ENCODE peak calls at places on chromosomes 1 and 21, in eight cellular contexts. T is tibial artery, Y is tibial nerve, I is HS-5, W is posterior cingulate gyrus, V is Daoy, P is caudate nucleus, L is NCI-H1694. A is an unnamed sample.

GRCh38 chr1:30218438-30218837 is 504.9 kb downstream of the MATN1 start:
- DNase-seq in I (no peak), L (no peak), P (no peak), V (no peak), Y (no peak), T (no peak), W (no peak), A (no peak)

GRCh38 chr1:179369751-179370341 is 4.1 kb downstream of the AXDND1 start:
- DNase-seq in W (no peak), T (no peak), L (peak), V (peak), P (no peak), Y (peak), I (peak), A (no peak)

GRCh38 chr1:156291226-156292061 is 4.0 kb downstream of the GLMP start:
- DNase-seq in I (no peak), L (no peak), P (peak), Y (peak), W (peak), T (peak), V (peak), A (peak)

GRCh38 chr1:189851806-189852367 is 625.8 kb downstream of the BRINP3 start:
- DNase-seq in Y (no peak), T (no peak), P (no peak), V (peak), L (no peak), I (no peak), W (no peak), A (no peak)

GRCh38 chr1:154386643-154387352 is 18.3 kb upstream of the IL6R start:
- DNase-seq in Y (no peak), T (no peak), P (no peak), W (no peak), I (no peak), L (no peak), V (peak), A (no peak)

GRCh38 chr21:39083377-39084008 is 99.8 kb downstream of the PSMG1 start:
- DNase-seq in I (no peak), V (no peak), W (no peak), T (peak), P (no peak), Y (peak), L (no peak), A (no peak)

GRCh38 chr1:6392081-6392879 is 1.3 kb downstream of the ACOT7 start:
- DNase-seq in Y (no peak), P (no peak), L (no peak), V (peak), T (no peak), I (no peak), W (no peak), A (no peak)

GRCh38 chr21:39952265-39952664 is 85.0 kb downstream of the PCP4 start:
- DNase-seq in P (no peak), W (no peak), I (no peak), T (no peak), L (no peak), Y (no peak), V (no peak), A (no peak)

GRCh38 chr1:101567582-101568189 is 330.9 kb downstream of the S1PR1 start:
- DNase-seq in Y (no peak), W (no peak), I (no peak), V (peak), P (no peak), T (no peak), L (peak), A (no peak)

GRCh38 chr1:228379165-228379460 is 27.5 kb downstream of the TRIM11 start:
- DNase-seq in T (no peak), L (no peak), V (peak), I (no peak), W (no peak), P (no peak), Y (no peak), A (no peak)

GRCh38 chr1:244207935-244208244 is 156.8 kb downstream of the ZBTB18 start:
- DNase-seq in P (no peak), Y (no peak), I (no peak), W (no peak), L (no peak), V (no peak), T (no peak), A (no peak)

GRCh38 chr1:168106274-168106673 is 30.5 kb downstream of the GPR161 start:
- DNase-seq in I (no peak), V (no peak), W (no peak), P (no peak), L (no peak), T (no peak), Y (no peak), A (no peak)

GRCh38 chr1:29590583-29591555 is 354.5 kb downstream of the PTPRU start:
- DNase-seq in L (no peak), I (no peak), Y (no peak), V (peak), P (no peak), T (no peak), W (no peak), A (no peak)

GRCh38 chr1:58837886-58838285 is 54.0 kb upstream of the JUN start:
- DNase-seq in L (peak), T (no peak), V (no peak), P (no peak), I (no peak), W (no peak), Y (no peak), A (no peak)

A was measured in dorsolateral prefrontal cortex.